ENCODE peak calls at places on chromosomes 4 and X, in eight cellular contexts. One of them, this sample, is unnamed.

GRCh38 chr4:174521800-174522182 is 497 bp downstream of the HPGD start:
- DNase-seq in fibroblast of the aortic adventitia: no peak
- DNase-seq in OCI-LY7: no peak
- DNase-seq in GM23248: peak; percentile 15
- DNase-seq in upper lobe of right lung: peak; percentile 68
- DNase-seq in CD8-positive, alpha-beta T cell: no peak
- DNase-seq in Peyer's patch: peak; percentile 70
- DNase-seq in heart right ventricle: no peak
- DNase-seq in this sample: peak; percentile 35

GRCh38 chr4:20028694-20029093 is 223.0 kb upstream of the SLIT2 start:
- DNase-seq in fibroblast of the aortic adventitia: peak; percentile 65
- DNase-seq in OCI-LY7: no peak
- DNase-seq in GM23248: peak; percentile 74
- DNase-seq in upper lobe of right lung: no peak
- DNase-seq in CD8-positive, alpha-beta T cell: no peak
- DNase-seq in Peyer's patch: no peak
- DNase-seq in heart right ventricle: no peak
- DNase-seq in this sample: peak; percentile 90

GRCh38 chrX:74931214-74931613 is 6.0 kb upstream of the NEXMIF start:
- DNase-seq in fibroblast of the aortic adventitia: no peak
- DNase-seq in OCI-LY7: no peak
- DNase-seq in GM23248: no peak
- DNase-seq in upper lobe of right lung: no peak
- DNase-seq in CD8-positive, alpha-beta T cell: no peak
- DNase-seq in Peyer's patch: no peak
- DNase-seq in heart right ventricle: no peak
- DNase-seq in this sample: peak; percentile 0

GRCh38 chr4:22986881-22987280 is 294.1 kb downstream of the GBA3 start:
- DNase-seq in fibroblast of the aortic adventitia: no peak
- DNase-seq in OCI-LY7: no peak
- DNase-seq in GM23248: no peak
- DNase-seq in upper lobe of right lung: no peak
- DNase-seq in CD8-positive, alpha-beta T cell: no peak
- DNase-seq in Peyer's patch: no peak
- DNase-seq in heart right ventricle: no peak
- DNase-seq in this sample: no peak

GRCh38 chr4:61149278-61149677 is 50.8 kb upstream of the ADGRL3 start:
- DNase-seq in fibroblast of the aortic adventitia: no peak
- DNase-seq in OCI-LY7: no peak
- DNase-seq in GM23248: no peak
- DNase-seq in upper lobe of right lung: no peak
- DNase-seq in CD8-positive, alpha-beta T cell: no peak
- DNase-seq in Peyer's patch: no peak
- DNase-seq in heart right ventricle: no peak
- DNase-seq in this sample: peak; percentile 77

GRCh38 chr4:78059524-78059889 is 2.4 kb downstream of the FRAS1 start:
- DNase-seq in fibroblast of the aortic adventitia: peak; percentile 76
- DNase-seq in OCI-LY7: peak; percentile 50
- DNase-seq in GM23248: peak; percentile 92
- DNase-seq in upper lobe of right lung: no peak
- DNase-seq in CD8-positive, alpha-beta T cell: no peak
- DNase-seq in Peyer's patch: peak; percentile 67
- DNase-seq in heart right ventricle: no peak
- DNase-seq in this sample: peak; percentile 82

GRCh38 chrX:96611619-96612362 is 72.9 kb upstream of the DIAPH2 start:
- DNase-seq in fibroblast of the aortic adventitia: peak; percentile 57
- DNase-seq in OCI-LY7: no peak
- DNase-seq in GM23248: peak; percentile 65
- DNase-seq in upper lobe of right lung: no peak
- DNase-seq in CD8-positive, alpha-beta T cell: no peak
- DNase-seq in Peyer's patch: no peak
- DNase-seq in heart right ventricle: no peak
- DNase-seq in this sample: peak; percentile 6

GRCh38 chrX:133859860-133860259 is 125.5 kb downstream of the GPC3 start:
- DNase-seq in fibroblast of the aortic adventitia: peak; percentile 68
- DNase-seq in OCI-LY7: no peak
- DNase-seq in GM23248: peak; percentile 39
- DNase-seq in upper lobe of right lung: no peak
- DNase-seq in CD8-positive, alpha-beta T cell: no peak
- DNase-seq in Peyer's patch: no peak
- DNase-seq in heart right ventricle: no peak
- DNase-seq in this sample: peak; percentile 63

GRCh38 chr4:106316773-106317409 is 541 bp downstream of the AIMP1 start:
- DNase-seq in fibroblast of the aortic adventitia: no peak
- DNase-seq in OCI-LY7: peak; percentile 16
- DNase-seq in GM23248: peak; percentile 34
- DNase-seq in upper lobe of right lung: no peak
- DNase-seq in CD8-positive, alpha-beta T cell: no peak
- DNase-seq in Peyer's patch: no peak
- DNase-seq in heart right ventricle: no peak
- DNase-seq in this sample: no peak

GRCh38 chr4:26108024-26108423 is 194.0 kb downstream of the SMIM20 start:
- DNase-seq in fibroblast of the aortic adventitia: no peak
- DNase-seq in OCI-LY7: no peak
- DNase-seq in GM23248: no peak
- DNase-seq in upper lobe of right lung: no peak
- DNase-seq in CD8-positive, alpha-beta T cell: no peak
- DNase-seq in Peyer's patch: no peak
- DNase-seq in heart right ventricle: no peak
- DNase-seq in this sample: no peak

GRCh38 chrX:118503260-118504041 is 7.8 kb downstream of the DOCK11 start:
- DNase-seq in fibroblast of the aortic adventitia: no peak
- DNase-seq in OCI-LY7: no peak
- DNase-seq in GM23248: no peak
- DNase-seq in upper lobe of right lung: no peak
- DNase-seq in CD8-positive, alpha-beta T cell: no peak
- DNase-seq in Peyer's patch: no peak
- DNase-seq in heart right ventricle: no peak
- DNase-seq in this sample: no peak

GRCh38 chr4:38163216-38164006 is 203.2 kb downstream of the PTTG2 start:
- DNase-seq in fibroblast of the aortic adventitia: peak; percentile 63
- DNase-seq in OCI-LY7: no peak
- DNase-seq in GM23248: peak; percentile 90
- DNase-seq in upper lobe of right lung: no peak
- DNase-seq in CD8-positive, alpha-beta T cell: no peak
- DNase-seq in Peyer's patch: no peak
- DNase-seq in heart right ventricle: no peak
- DNase-seq in this sample: peak; percentile 91

GRCh38 chr4:94897023-94897422 is 139.3 kb downstream of the BMPR1B start:
- DNase-seq in fibroblast of the aortic adventitia: no peak
- DNase-seq in OCI-LY7: no peak
- DNase-seq in GM23248: no peak
- DNase-seq in upper lobe of right lung: no peak
- DNase-seq in CD8-positive, alpha-beta T cell: no peak
- DNase-seq in Peyer's patch: no peak
- DNase-seq in heart right ventricle: no peak
- DNase-seq in this sample: no peak

GRCh38 chr4:35247047-35247446 is 997.3 kb downstream of the ARAP2 start:
- DNase-seq in fibroblast of the aortic adventitia: no peak
- DNase-seq in OCI-LY7: no peak
- DNase-seq in GM23248: no peak
- DNase-seq in upper lobe of right lung: no peak
- DNase-seq in CD8-positive, alpha-beta T cell: no peak
- DNase-seq in Peyer's patch: no peak
- DNase-seq in heart right ventricle: no peak
- DNase-seq in this sample: peak; percentile 6

DNA sequence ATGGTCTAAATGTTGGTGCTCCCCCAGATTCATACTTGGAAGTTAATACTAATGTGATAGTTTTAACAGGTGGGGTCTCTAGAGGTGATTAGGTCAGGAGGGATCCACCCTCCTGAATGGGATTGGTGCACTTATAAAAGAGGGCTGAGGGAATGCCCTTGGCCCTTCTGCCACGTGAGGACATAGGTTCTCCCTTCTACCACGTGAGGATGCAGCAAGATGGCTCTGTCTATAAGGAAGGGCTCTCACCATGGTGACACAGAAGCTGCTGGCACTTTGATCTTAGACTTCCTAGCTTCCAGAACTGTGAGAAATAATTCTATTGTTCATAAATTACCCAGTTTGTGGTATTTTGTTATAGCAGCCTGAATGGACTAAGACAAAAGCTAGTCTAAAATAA is 1.1 kb downstream of the AADAT start:
- DNase-seq in fibroblast of the aortic adventitia: no peak
- DNase-seq in OCI-LY7: no peak
- DNase-seq in GM23248: no peak
- DNase-seq in upper lobe of right lung: no peak
- DNase-seq in CD8-positive, alpha-beta T cell: no peak
- DNase-seq in Peyer's patch: no peak
- DNase-seq in heart right ventricle: no peak
- DNase-seq in this sample: no peak
- H3K4me3 ChIP-seq in fibroblast of the aortic adventitia: peak overlapping the region; percentile 72
- H3K4me3 ChIP-seq in OCI-LY7: no peak overlapping the region
- H3K4me3 ChIP-seq in GM23248: peak overlapping the region; percentile 77
- H3K4me3 ChIP-seq in upper lobe of right lung: peak overlapping the region; percentile 68
- H3K4me3 ChIP-seq in CD8-positive, alpha-beta T cell: no peak overlapping the region
- H3K4me3 ChIP-seq in Peyer's patch: no peak overlapping the region
- H3K4me3 ChIP-seq in heart right ventricle: peak overlapping the region; percentile 55
- H3K4me3 ChIP-seq in this sample: no peak overlapping the region

GRCh38 chr4:987689-988513 is 1.1 kb downstream of the IDUA start:
- DNase-seq in fibroblast of the aortic adventitia: no peak
- DNase-seq in OCI-LY7: no peak
- DNase-seq in GM23248: no peak
- DNase-seq in upper lobe of right lung: no peak
- DNase-seq in CD8-positive, alpha-beta T cell: no peak
- DNase-seq in Peyer's patch: no peak
- DNase-seq in heart right ventricle: peak; percentile 26
- DNase-seq in this sample: no peak
- H3K4me3 ChIP-seq in fibroblast of the aortic adventitia: peak overlapping the region; percentile 83
- H3K4me3 ChIP-seq in OCI-LY7: peak overlapping the region; percentile 67
- H3K4me3 ChIP-seq in GM23248: peak overlapping the region; percentile 79
- H3K4me3 ChIP-seq in upper lobe of right lung: peak overlapping the region; percentile 69
- H3K4me3 ChIP-seq in CD8-positive, alpha-beta T cell: peak overlapping the region; percentile 89
- H3K4me3 ChIP-seq in Peyer's patch: peak overlapping the region; percentile 98
- H3K4me3 ChIP-seq in heart right ventricle: peak overlapping the region; percentile 79
- H3K4me3 ChIP-seq in this sample: peak overlapping the region; percentile 59

GRCh38 chr4:176272799-176273198 is 3.8 kb upstream of the ASB5 start:
- DNase-seq in fibroblast of the aortic adventitia: no peak
- DNase-seq in OCI-LY7: no peak
- DNase-seq in GM23248: no peak
- DNase-seq in upper lobe of right lung: no peak
- DNase-seq in CD8-positive, alpha-beta T cell: no peak
- DNase-seq in Peyer's patch: no peak
- DNase-seq in heart right ventricle: no peak
- DNase-seq in this sample: no peak

GRCh38 chr4:176271749-176272148 is 2.7 kb upstream of the ASB5 start:
- DNase-seq in fibroblast of the aortic adventitia: peak; percentile 41
- DNase-seq in OCI-LY7: no peak
- DNase-seq in GM23248: peak; percentile 65
- DNase-seq in upper lobe of right lung: no peak
- DNase-seq in CD8-positive, alpha-beta T cell: no peak
- DNase-seq in Peyer's patch: no peak
- DNase-seq in heart right ventricle: no peak
- DNase-seq in this sample: peak; percentile 84

GRCh38 chr4:176273741-176274140 is 4.7 kb upstream of the ASB5 start:
- DNase-seq in fibroblast of the aortic adventitia: peak; percentile 46
- DNase-seq in OCI-LY7: no peak
- DNase-seq in GM23248: no peak
- DNase-seq in upper lobe of right lung: no peak
- DNase-seq in CD8-positive, alpha-beta T cell: no peak
- DNase-seq in Peyer's patch: no peak
- DNase-seq in heart right ventricle: no peak
- DNase-seq in this sample: no peak

GRCh38 chr4:176268963-176269362 is at the start of gene ASB5:
- DNase-seq in fibroblast of the aortic adventitia: no peak
- DNase-seq in OCI-LY7: no peak
- DNase-seq in GM23248: no peak
- DNase-seq in upper lobe of right lung: no peak
- DNase-seq in CD8-positive, alpha-beta T cell: no peak
- DNase-seq in Peyer's patch: no peak
- DNase-seq in heart right ventricle: no peak
- DNase-seq in this sample: no peak

DNA sequence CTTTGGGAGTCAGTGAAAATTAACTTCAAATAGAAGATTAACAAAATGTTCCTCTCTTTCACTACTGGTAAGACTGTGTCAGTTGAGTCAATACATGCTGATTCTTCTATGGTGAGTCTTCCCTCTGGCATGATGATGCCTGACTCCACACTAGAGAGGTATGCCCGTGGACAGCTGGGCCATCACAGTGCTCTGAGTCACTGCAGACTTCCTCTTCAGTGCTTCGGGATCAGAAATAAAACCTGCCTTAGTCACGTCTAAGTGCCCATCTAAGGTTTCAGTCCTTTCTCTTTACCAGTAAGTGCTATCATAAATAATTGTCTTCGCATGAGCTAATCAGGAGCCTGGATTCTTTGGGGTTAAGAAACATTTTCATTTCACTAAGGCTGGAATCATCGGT is 1.6 kb upstream of the ASB5 start:
- DNase-seq in fibroblast of the aortic adventitia: peak; percentile 94
- DNase-seq in OCI-LY7: no peak
- DNase-seq in GM23248: peak; percentile 99
- DNase-seq in upper lobe of right lung: no peak
- DNase-seq in CD8-positive, alpha-beta T cell: no peak
- DNase-seq in Peyer's patch: no peak
- DNase-seq in heart right ventricle: no peak
- DNase-seq in this sample: peak; percentile 99
- H3K4me3 ChIP-seq in fibroblast of the aortic adventitia: no peak overlapping the region
- H3K4me3 ChIP-seq in OCI-LY7: no peak overlapping the region
- H3K4me3 ChIP-seq in GM23248: peak overlapping the region; percentile 67
- H3K4me3 ChIP-seq in upper lobe of right lung: no peak overlapping the region
- H3K4me3 ChIP-seq in CD8-positive, alpha-beta T cell: no peak overlapping the region
- H3K4me3 ChIP-seq in Peyer's patch: no peak overlapping the region
- H3K4me3 ChIP-seq in heart right ventricle: no peak overlapping the region
- H3K4me3 ChIP-seq in this sample: no peak overlapping the region

GRCh38 chr4:184514121-184514988 is 40.0 kb upstream of the IRF2 start:
- DNase-seq in fibroblast of the aortic adventitia: peak; percentile 80
- DNase-seq in OCI-LY7: no peak
- DNase-seq in GM23248: peak; percentile 98
- DNase-seq in upper lobe of right lung: peak; percentile 70
- DNase-seq in CD8-positive, alpha-beta T cell: no peak
- DNase-seq in Peyer's patch: peak; percentile 73
- DNase-seq in heart right ventricle: peak; percentile 28
- DNase-seq in this sample: peak; percentile 72
- H3K4me3 ChIP-seq in fibroblast of the aortic adventitia: peak overlapping the region; percentile 1
- H3K4me3 ChIP-seq in OCI-LY7: no peak overlapping the region
- H3K4me3 ChIP-seq in GM23248: peak overlapping the region; percentile 64
- H3K4me3 ChIP-seq in upper lobe of right lung: no peak overlapping the region
- H3K4me3 ChIP-seq in CD8-positive, alpha-beta T cell: no peak overlapping the region
- H3K4me3 ChIP-seq in Peyer's patch: no peak overlapping the region
- H3K4me3 ChIP-seq in heart right ventricle: no peak overlapping the region
- H3K4me3 ChIP-seq in this sample: no peak overlapping the region

GRCh38 chr4:7193040-7193958 is 961 bp downstream of the SORCS2 start:
- DNase-seq in fibroblast of the aortic adventitia: no peak
- DNase-seq in OCI-LY7: no peak
- DNase-seq in GM23248: peak; percentile 50
- DNase-seq in upper lobe of right lung: peak; percentile 71
- DNase-seq in CD8-positive, alpha-beta T cell: no peak
- DNase-seq in Peyer's patch: peak; percentile 43
- DNase-seq in heart right ventricle: no peak
- DNase-seq in this sample: no peak
- H3K4me3 ChIP-seq in fibroblast of the aortic adventitia: peak overlapping the region; percentile 57
- H3K4me3 ChIP-seq in OCI-LY7: no peak overlapping the region
- H3K4me3 ChIP-seq in GM23248: peak overlapping the region; percentile 56
- H3K4me3 ChIP-seq in upper lobe of right lung: peak overlapping the region; percentile 42
- H3K4me3 ChIP-seq in CD8-positive, alpha-beta T cell: no peak overlapping the region
- H3K4me3 ChIP-seq in Peyer's patch: peak overlapping the region; percentile 37
- H3K4me3 ChIP-seq in heart right ventricle: peak overlapping the region; percentile 42
- H3K4me3 ChIP-seq in this sample: peak overlapping the region; percentile 4